ENCODE peak calls at places on chromosomes 4 and X, in seven cellular contexts. V, S, N, J, O, G and W are unnamed samples.
A peak's percentile ranks its signal among the peaks of the same experiment; 100 is the strongest.

GRCh38 chr4:3733195-3733594 is 33.0 kb upstream of the ADRA2C start:
- DNase-seq in V (no peak), S (no peak), N (no peak), J (no peak), O (no peak), G (no peak), W (no peak)

GRCh38 chr4:105520819-105521790 is 31.3 kb upstream of the ARHGEF38 start:
- DNase-seq in V (peak; percentile 23), S (peak; percentile 63), N (no peak), J (peak; percentile 38), O (no peak), G (peak; percentile 66), W (peak; percentile 56)

GRCh38 chr4:176789955-176790354 is 2.8 kb downstream of the VEGFC start:
- DNase-seq in V (no peak), S (peak; percentile 52), N (no peak), J (peak; percentile 85), O (no peak), G (peak; percentile 74), W (peak; percentile 73)

GRCh38 chr4:176123710-176124407 is 58.2 kb downstream of the WDR17 start:
- DNase-seq in V (peak; percentile 36), S (peak; percentile 14), N (no peak), J (peak; percentile 6), O (no peak), G (peak; percentile 21), W (peak; percentile 49)

GRCh38 chr4:110586137-110586850 is 36.6 kb downstream of the PITX2 start:
- DNase-seq in V (no peak), S (peak; percentile 87), N (no peak), J (peak; percentile 61), O (no peak), G (peak; percentile 76), W (peak; percentile 75)

GRCh38 chrX:49162620-49163019 is at the start of gene MAGIX:
- DNase-seq in V (no peak), S (no peak), N (no peak), J (no peak), O (no peak), G (no peak), W (no peak)

GRCh38 chr4:80685219-80685618 is 345.3 kb upstream of the BMP3 start:
- DNase-seq in V (no peak), S (no peak), N (no peak), J (no peak), O (no peak), G (no peak), W (no peak)

GRCh38 chr4:161936625-161937133 is 227.1 kb downstream of the FSTL5 start:
- DNase-seq in V (no peak), S (no peak), N (no peak), J (no peak), O (no peak), G (peak; percentile 51), W (no peak)

GRCh38 chrX:138191998-138192397 is 519.5 kb downstream of the FGF13 start:
- DNase-seq in V (peak; percentile 9), S (peak; percentile 20), N (no peak), J (no peak), O (no peak), G (peak; percentile 0), W (peak; percentile 22)

GRCh38 chrX:149641832-149642231 is 10.2 kb upstream of the TMEM185A start:
- DNase-seq in V (no peak), S (peak; percentile 4), N (no peak), J (no peak), O (no peak), G (no peak), W (no peak)

GRCh38 chr4:83114576-83114975 is at the start of gene PLAC8:
- DNase-seq in V (no peak), S (no peak), N (no peak), J (no peak), O (no peak), G (no peak), W (no peak)